ENCODE peak calls at places on chromosome 9, in five cellular contexts. H, D, P, B and F are unnamed samples.

GRCh38 chr9:91338681-91339080 is 23.0 kb downstream of the AUH start:
- DNase-seq in H (no peak), D (no peak), P (no peak), B (no peak), F (no peak)

GRCh38 chr9:2055203-2055658 is 40.1 kb downstream of the SMARCA2 start:
- DNase-seq in H (no peak), D (no peak), P (no peak), B (no peak), F (no peak)

GRCh38 chr9:127562841-127563523 is 49.1 kb upstream of the STXBP1 start:
- DNase-seq in H (no peak), D (no peak), P (no peak), B (no peak), F (no peak)

GRCh38 chr9:4680750-4681149 is 1.4 kb downstream of the CDC37L1 start:
- DNase-seq in H (no peak), D (no peak), P (no peak), B (peak), F (no peak)

GRCh38 chr9:11805969-11806368 is 887.2 kb upstream of the TYRP1 start:
- DNase-seq in H (no peak), D (no peak), P (no peak), B (no peak), F (no peak)

GRCh38 chr9:130120207-130120587 is 52.0 kb upstream of the NCS1 start:
- DNase-seq in H (no peak), D (no peak), P (no peak), B (no peak), F (no peak)

GRCh38 chr9:73039253-73039915 is 86.5 kb upstream of the ALDH1A1 start:
- DNase-seq in H (no peak), D (no peak), P (no peak), B (no peak), F (no peak)

GRCh38 chr9:68947842-68948569 is 65.9 kb downstream of the PRKACG start:
- DNase-seq in H (no peak), D (no peak), P (no peak), B (no peak), F (no peak)

GRCh38 chr9:22682536-22683392 is 236.1 kb downstream of the DMRTA1 start:
- DNase-seq in H (no peak), D (no peak), P (no peak), B (no peak), F (peak)

GRCh38 chr9:93468763-93469456 is 15.5 kb upstream of the FAM120AOS start:
- DNase-seq in H (no peak), D (no peak), P (no peak), B (no peak), F (no peak)

GRCh38 chr9:130997925-130998595 is 10.9 kb upstream of the LAMC3 start:
- DNase-seq in H (peak), D (peak), P (no peak), B (peak), F (peak)

GRCh38 chr9:68708513-68708912 is 3.5 kb downstream of the PIP5K1B start:
- DNase-seq in H (no peak), D (no peak), P (no peak), B (peak), F (no peak)

GRCh38 chr9:14061921-14062320 is 252.0 kb downstream of the NFIB start:
- DNase-seq in H (no peak), D (no peak), P (no peak), B (no peak), F (no peak)

GRCh38 chr9:14993891-14994554 is 83.8 kb upstream of the FREM1 start:
- DNase-seq in H (no peak), D (no peak), P (no peak), B (no peak), F (no peak)